ENCODE peak calls at places on chromosomes 2 and 18, in five cellular contexts. One of them, this sample, is unnamed.
A peak's percentile ranks its signal among the peaks of the same experiment; 100 is the strongest.

GRCh38 chr2:226887940-226888339 is 52.1 kb downstream of the RHBDD1 start:
- DNase-seq in A549: no peak
- DNase-seq in K562: no peak
- DNase-seq in SK-N-SH: no peak
- DNase-seq in H1: no peak
- DNase-seq in this sample: peak; percentile 79

GRCh38 chr2:206324869-206325268 is 50.4 kb downstream of the ZDBF2 start:
- DNase-seq in A549: no peak
- DNase-seq in K562: no peak
- DNase-seq in SK-N-SH: no peak
- DNase-seq in H1: no peak
- DNase-seq in this sample: no peak

GRCh38 chr2:51165534-51166260 is 133.8 kb upstream of the NRXN1 start:
- DNase-seq in A549: no peak
- DNase-seq in K562: no peak
- DNase-seq in SK-N-SH: no peak
- DNase-seq in H1: no peak
- DNase-seq in this sample: peak; percentile 60

GRCh38 chr2:180676520-180676919 is 303.9 kb upstream of the UBE2E3 start:
- DNase-seq in A549: no peak
- DNase-seq in K562: no peak
- DNase-seq in SK-N-SH: no peak
- DNase-seq in H1: no peak
- DNase-seq in this sample: no peak

GRCh38 chr2:131425191-131426021 is 50.5 kb upstream of the TUBA3D start:
- DNase-seq in A549: no peak
- DNase-seq in K562: no peak
- DNase-seq in SK-N-SH: peak; percentile 69
- DNase-seq in H1: no peak
- DNase-seq in this sample: no peak

GRCh38 chr2:40004336-40004735 is 225.3 kb upstream of the THUMPD2 start:
- DNase-seq in A549: no peak
- DNase-seq in K562: no peak
- DNase-seq in SK-N-SH: no peak
- DNase-seq in H1: no peak
- DNase-seq in this sample: peak; percentile 85

GRCh38 chr2:133977385-133977784 is 276.5 kb upstream of the MGAT5 start:
- DNase-seq in A549: no peak
- DNase-seq in K562: no peak
- DNase-seq in SK-N-SH: no peak
- DNase-seq in H1: no peak
- DNase-seq in this sample: no peak

GRCh38 chr2:32745191-32745590 is 117.3 kb downstream of the TTC27 start:
- DNase-seq in A549: no peak
- DNase-seq in K562: no peak
- DNase-seq in SK-N-SH: no peak
- DNase-seq in H1: no peak
- DNase-seq in this sample: peak; percentile 88

GRCh38 chr2:207711750-207712487 is 479 bp downstream of the CCNYL1 start:
- DNase-seq in A549: peak; percentile 50
- DNase-seq in K562: peak; percentile 31
- DNase-seq in SK-N-SH: peak; percentile 76
- DNase-seq in H1: no peak
- DNase-seq in this sample: peak; percentile 33

GRCh38 chr18:10321987-10322386 is 132.4 kb upstream of the APCDD1 start:
- DNase-seq in A549: no peak
- DNase-seq in K562: no peak
- DNase-seq in SK-N-SH: no peak
- DNase-seq in H1: no peak
- DNase-seq in this sample: no peak

GRCh38 chr18:63130176-63130575 is 189.4 kb downstream of the BCL2 start:
- DNase-seq in A549: no peak
- DNase-seq in K562: no peak
- DNase-seq in SK-N-SH: no peak
- DNase-seq in H1: no peak
- DNase-seq in this sample: no peak

GRCh38 chr2:56741601-56742102 is 557.9 kb downstream of the CCDC85A start:
- DNase-seq in A549: peak; percentile 84
- DNase-seq in K562: no peak
- DNase-seq in SK-N-SH: peak; percentile 0
- DNase-seq in H1: no peak
- DNase-seq in this sample: peak; percentile 71

GRCh38 chr2:68320118-68320641 is 431 bp upstream of the CNRIP1 start:
- DNase-seq in A549: no peak
- DNase-seq in K562: peak; percentile 35
- DNase-seq in SK-N-SH: peak; percentile 55
- DNase-seq in H1: no peak
- DNase-seq in this sample: no peak

GRCh38 chr2:235909371-235909770 is 258.8 kb downstream of the GBX2 start:
- DNase-seq in A549: no peak
- DNase-seq in K562: peak; percentile 76
- DNase-seq in SK-N-SH: no peak
- DNase-seq in H1: no peak
- DNase-seq in this sample: no peak
- TF ChIP-seq RFX5 in A549: no peak
- TF ChIP-seq RFX5 in K562: no peak
- TF ChIP-seq RFX5 in SK-N-SH: no peak
- TF ChIP-seq RFX5 in H1: no peak
- TF ChIP-seq RFX5 in this sample: no peak

DNA sequence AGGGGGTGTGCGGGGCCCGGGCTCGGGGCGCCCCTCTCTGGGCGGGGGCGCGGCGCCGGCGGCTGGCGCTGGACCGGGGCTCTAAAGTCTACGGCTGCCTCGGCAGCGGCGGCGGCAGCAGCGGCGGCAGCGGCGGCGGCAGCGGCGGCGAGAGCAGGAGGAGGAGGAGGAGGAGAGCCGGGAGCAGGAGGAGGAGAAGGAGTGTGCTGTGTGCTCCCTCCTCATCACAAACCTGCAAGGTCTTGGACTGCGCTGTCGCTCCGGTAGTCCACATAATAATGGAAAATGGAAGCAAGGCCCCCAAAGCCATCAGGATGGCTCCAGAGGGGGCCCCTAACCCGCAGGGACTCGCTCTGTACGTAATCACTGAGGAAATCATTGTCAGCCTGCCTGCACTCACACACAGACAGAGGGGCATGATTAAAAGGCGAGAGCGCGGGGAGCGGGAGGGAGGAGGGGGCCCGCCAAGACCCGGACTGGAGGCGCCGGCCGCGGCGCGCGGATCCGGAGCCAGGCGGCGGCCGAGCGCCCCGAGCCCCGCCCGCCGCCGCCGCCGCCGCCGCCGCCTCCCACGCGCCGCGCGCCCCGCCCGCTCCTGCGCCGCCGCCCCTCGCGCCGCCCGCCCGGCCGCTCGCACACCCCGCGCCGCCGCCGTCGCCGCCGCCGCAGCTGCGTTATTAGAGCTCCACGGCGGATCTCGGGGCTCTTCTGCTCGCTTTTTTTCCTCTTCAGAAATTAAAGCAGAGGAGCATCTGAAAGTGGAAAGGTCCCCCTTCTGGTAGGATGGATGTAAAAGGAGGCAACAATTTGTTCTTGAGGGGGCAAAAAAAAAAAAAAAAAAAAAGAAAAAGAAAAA is at the start of gene ZNF521:
- DNase-seq in A549: no peak
- DNase-seq in K562: peak; percentile 92
- DNase-seq in SK-N-SH: peak; percentile 94
- DNase-seq in H1: peak; percentile 46
- DNase-seq in this sample: peak; percentile 92
- TF ChIP-seq RFX5 in A549: no peak
- TF ChIP-seq RFX5 in K562: no peak
- TF ChIP-seq RFX5 in SK-N-SH: no peak
- TF ChIP-seq RFX5 in H1: no peak
- TF ChIP-seq RFX5 in this sample: no peak

DNA sequence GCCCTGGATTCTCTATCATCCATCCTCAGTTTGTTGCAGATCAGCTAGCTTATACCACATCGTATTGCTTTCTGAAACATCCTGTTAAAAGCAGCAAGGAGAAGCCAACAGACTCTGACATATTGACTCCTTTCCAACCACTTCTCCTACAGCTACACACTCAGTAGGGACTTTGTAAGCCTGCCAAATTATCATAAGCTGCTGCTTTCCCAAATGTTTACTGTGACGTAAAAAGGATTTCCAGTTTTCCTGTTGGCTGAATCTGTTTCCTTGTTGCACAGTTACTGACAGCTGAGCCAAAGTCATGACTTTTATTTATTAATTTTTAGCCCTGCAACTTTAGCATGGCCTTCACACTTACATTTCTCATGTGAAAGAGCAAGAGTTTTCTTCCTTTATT is 294.3 kb downstream of the KCNJ3 start:
- DNase-seq in A549: no peak
- DNase-seq in K562: no peak
- DNase-seq in SK-N-SH: no peak
- DNase-seq in H1: no peak
- DNase-seq in this sample: no peak
- TF ChIP-seq RFX5 in A549: no peak
- TF ChIP-seq RFX5 in K562: no peak
- TF ChIP-seq RFX5 in SK-N-SH: no peak
- TF ChIP-seq RFX5 in H1: no peak
- TF ChIP-seq RFX5 in this sample: no peak

DNA sequence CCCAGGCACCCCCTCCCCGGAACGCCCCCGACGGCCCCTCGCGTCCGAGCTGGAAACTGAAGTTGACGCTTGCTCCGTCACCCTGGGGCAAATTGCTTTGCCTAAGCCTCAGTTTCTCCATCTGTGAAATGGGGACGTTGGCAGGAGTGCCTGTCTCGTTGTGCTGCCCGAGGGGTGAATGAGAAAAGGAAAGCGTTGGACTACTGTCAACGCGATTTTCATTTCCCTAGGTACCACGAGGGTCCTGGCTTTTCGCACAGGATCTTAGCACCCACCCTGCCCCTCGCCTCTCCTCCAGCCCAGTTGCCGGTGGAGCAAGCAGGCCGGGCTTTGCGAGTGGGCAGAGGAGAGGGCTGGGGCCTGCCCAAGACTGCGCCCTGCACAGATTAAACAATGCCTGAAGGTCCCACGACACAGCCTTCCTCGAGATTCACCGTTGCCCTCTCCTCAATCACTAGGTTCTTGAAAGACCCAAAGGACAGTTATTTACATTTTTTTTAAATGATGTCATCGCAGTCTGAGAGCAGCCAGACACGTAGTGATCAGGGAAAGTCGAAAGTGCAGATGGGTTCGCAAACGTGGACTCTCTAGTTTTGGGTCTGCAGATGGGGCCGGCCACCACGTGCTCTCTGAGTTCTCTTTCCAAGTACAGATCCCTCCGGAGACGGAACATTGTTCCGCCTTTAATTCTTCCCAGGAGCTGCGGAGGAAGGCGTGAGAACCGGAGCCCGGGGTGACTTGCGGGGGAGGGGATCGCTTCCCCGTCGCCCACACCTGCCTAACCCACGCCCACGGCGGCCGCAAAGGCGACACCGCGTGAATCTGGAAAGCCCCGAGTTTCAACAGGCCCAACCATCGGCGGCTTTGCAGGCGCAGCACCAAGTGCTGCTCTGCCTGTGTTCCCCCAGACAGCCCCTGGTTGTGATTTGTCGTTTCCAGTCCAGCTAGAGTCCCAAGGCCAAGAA is 54.1 kb downstream of the PKDCC start:
- DNase-seq in A549: no peak
- DNase-seq in K562: no peak
- DNase-seq in SK-N-SH: no peak
- DNase-seq in H1: no peak
- DNase-seq in this sample: peak; percentile 93
- TF ChIP-seq RFX5 in A549: no peak
- TF ChIP-seq RFX5 in K562: no peak
- TF ChIP-seq RFX5 in SK-N-SH: no peak
- TF ChIP-seq RFX5 in H1: no peak
- TF ChIP-seq RFX5 in this sample: no peak

DNA sequence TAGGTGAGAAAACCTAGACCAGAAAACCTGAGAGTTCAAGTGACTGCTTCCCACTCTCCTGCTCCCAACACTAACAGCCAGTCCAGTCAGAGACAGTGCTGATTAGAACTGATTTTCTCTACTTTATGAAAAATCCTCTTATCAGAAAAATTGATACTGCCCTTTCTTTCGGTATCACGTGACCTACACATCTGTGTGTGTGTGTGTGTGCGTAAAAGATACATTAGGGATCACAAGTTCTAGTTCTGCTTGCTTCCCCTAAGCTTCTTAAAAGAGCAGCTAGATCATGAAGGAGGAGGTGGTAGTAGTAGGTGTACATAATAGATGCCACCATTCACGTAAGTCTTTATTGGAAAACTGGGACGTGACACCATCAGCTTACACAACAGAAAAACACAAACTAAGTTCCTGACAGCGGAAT is 1.5 kb downstream of the ARL5A start:
- DNase-seq in A549: no peak
- DNase-seq in K562: peak; percentile 41
- DNase-seq in SK-N-SH: peak; percentile 17
- DNase-seq in H1: no peak
- DNase-seq in this sample: peak; percentile 29
- TF ChIP-seq RFX5 in A549: no peak
- TF ChIP-seq RFX5 in K562: no peak
- TF ChIP-seq RFX5 in SK-N-SH: no peak
- TF ChIP-seq RFX5 in H1: no peak
- TF ChIP-seq RFX5 in this sample: no peak

GRCh38 chr2:213152065-213152794 is 818 bp upstream of the IKZF2 start:
- DNase-seq in A549: peak; percentile 35
- DNase-seq in K562: peak; percentile 32
- DNase-seq in SK-N-SH: peak; percentile 72
- DNase-seq in H1: no peak
- DNase-seq in this sample: peak; percentile 77
- TF ChIP-seq RFX5 in A549: no peak
- TF ChIP-seq RFX5 in K562: no peak
- TF ChIP-seq RFX5 in SK-N-SH: no peak
- TF ChIP-seq RFX5 in H1: no peak
- TF ChIP-seq RFX5 in this sample: no peak

DNA sequence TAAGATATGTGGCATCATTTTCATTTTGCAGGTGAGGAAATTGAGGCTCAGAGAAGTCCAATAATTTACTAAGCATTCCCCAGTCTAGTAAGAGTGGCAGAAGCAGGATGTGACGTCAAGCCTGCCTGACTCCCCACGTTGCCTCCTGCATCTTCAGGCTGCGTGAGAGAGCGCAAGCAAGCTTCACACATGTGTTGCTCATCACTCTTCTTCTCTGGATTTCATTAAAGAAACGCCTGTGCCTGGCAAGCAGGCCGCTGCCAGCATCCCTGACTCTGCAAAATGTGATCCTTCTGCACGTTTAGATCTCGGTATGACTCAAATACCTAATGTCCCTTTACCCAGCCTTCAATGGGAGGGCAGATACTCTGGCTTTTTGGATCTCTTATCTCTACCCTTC is 96.8 kb downstream of the PRKCE start:
- DNase-seq in A549: no peak
- DNase-seq in K562: no peak
- DNase-seq in SK-N-SH: peak; percentile 51
- DNase-seq in H1: no peak
- DNase-seq in this sample: peak; percentile 63
- TF ChIP-seq RFX5 in A549: no peak
- TF ChIP-seq RFX5 in K562: no peak
- TF ChIP-seq RFX5 in SK-N-SH: no peak
- TF ChIP-seq RFX5 in H1: no peak
- TF ChIP-seq RFX5 in this sample: no peak